ENCODE peak calls at places on chromosomes 6 and 20, in four cellular contexts. K, T, Z and S are unnamed samples.
A peak's percentile ranks its signal among the peaks of the same experiment; 100 is the strongest.

GRCh38 chr6:154590770-154591169 is 80.3 kb upstream of the CNKSR3 start:
- DNase-seq in T (no peak), K (no peak), Z (no peak), S (no peak)

GRCh38 chr20:46709459-46710148 is at the start of gene SLC2A10:
- DNase-seq in K (peak; percentile 61), Z (no peak), T (peak; percentile 42), S (no peak)

GRCh38 chr6:155889405-155889804 is 433.8 kb upstream of the NOX3 start:
- DNase-seq in T (no peak), Z (no peak), K (no peak), S (no peak)

GRCh38 chr6:89313006-89313405 is 2.1 kb downstream of the GABRR2 start:
- DNase-seq in K (peak; percentile 92), T (peak; percentile 92), Z (no peak), S (peak; percentile 59)

GRCh38 chr20:50153153-50153499 is 397 bp downstream of the PEDS1 start:
- DNase-seq in T (no peak), Z (no peak), K (no peak), S (no peak)

GRCh38 chr6:141829566-141829965 is 303.2 kb upstream of the GJE1 start:
- DNase-seq in K (no peak), Z (no peak), T (no peak), S (no peak)

GRCh38 chr6:53647437-53648094 is 18.0 kb downstream of the KLHL31 start:
- DNase-seq in Z (no peak), T (no peak), K (no peak), S (no peak)

GRCh38 chr6:128259735-128260685 is 260.4 kb downstream of the PTPRK start:
- DNase-seq in T (no peak), Z (no peak), K (no peak), S (no peak)

GRCh38 chr6:15897063-15897934 is 231.6 kb upstream of the MYLIP start:
- DNase-seq in T (peak; percentile 6), Z (no peak), K (peak; percentile 5), S (no peak)

GRCh38 chr20:38609828-38610227 is 8.2 kb downstream of the ARHGAP40 start:
- DNase-seq in T (no peak), K (no peak), Z (no peak), S (no peak)

GRCh38 chr20:33444797-33445560 is 1.4 kb upstream of the SNTA1 start:
- DNase-seq in T (no peak), Z (peak; percentile 38), K (no peak), S (no peak)

GRCh38 chr20:19964289-19965263 is 52.6 kb upstream of the NAA20 start:
- DNase-seq in T (peak; percentile 84), Z (no peak), K (peak; percentile 97), S (peak; percentile 94)

GRCh38 chr6:47168176-47168575 is 126.0 kb upstream of the ADGRF1 start:
- DNase-seq in T (peak; percentile 97), K (peak; percentile 98), Z (no peak), S (peak; percentile 89)

GRCh38 chr6:35055906-35056305 is 85.2 kb downstream of the TCP11 start:
- DNase-seq in K (no peak), Z (no peak), T (no peak), S (no peak)

GRCh38 chr20:20085071-20085470 is 32.7 kb downstream of the CFAP61 start:
- DNase-seq in T (no peak), K (no peak), Z (no peak), S (no peak)

GRCh38 chr6:56293756-56294155 is 46.4 kb upstream of the COL21A1 start:
- DNase-seq in Z (no peak), T (no peak), K (no peak), S (no peak)

GRCh38 chr6:167833396-167833763 is 6.7 kb downstream of the AFDN start:
- DNase-seq in K (no peak), T (no peak), Z (no peak), S (no peak)

GRCh38 chr6:137651591-137652335 is 157.6 kb upstream of the OLIG3 start:
- DNase-seq in T (no peak), Z (no peak), K (no peak), S (no peak)

GRCh38 chr6:147219463-147219862 is 15.2 kb downstream of the STXBP5 start:
- DNase-seq in K (no peak), Z (no peak), T (no peak), S (no peak)

GRCh38 chr6:163525926-163526325 is 111.4 kb downstream of the QKI start:
- DNase-seq in Z (no peak), K (peak; percentile 46), T (peak; percentile 58), S (no peak)

GRCh38 chr20:48617481-48617880 is 210.3 kb downstream of the PREX1 start:
- DNase-seq in T (no peak), Z (no peak), K (no peak), S (no peak)

GRCh38 chr6:122530440-122531046 is 58.9 kb upstream of the SERINC1 start:
- DNase-seq in Z (no peak), T (peak; percentile 34), K (peak; percentile 63), S (peak; percentile 29)

GRCh38 chr6:113442040-113442439 is 415.1 kb upstream of the MARCKS start:
- DNase-seq in K (no peak), T (no peak), Z (no peak), S (no peak)

GRCh38 chr6:87822011-87822410 is 120.0 kb upstream of the AKIRIN2 start:
- DNase-seq in K (peak; percentile 49), T (peak; percentile 12), Z (no peak), S (no peak)

GRCh38 chr6:122026572-122027369 is 372.7 kb upstream of the HSF2 start:
- DNase-seq in K (no peak), Z (no peak), T (no peak), S (no peak)

GRCh38 chr20:20573797-20574196 is 138.6 kb downstream of the RALGAPA2 start:
- DNase-seq in K (no peak), Z (no peak), T (no peak), S (no peak)

GRCh38 chr20:53786445-53787267 is 193.0 kb upstream of the ZNF217 start:
- DNase-seq in T (no peak), Z (no peak), K (no peak), S (no peak)

GRCh38 chr6:53044071-53044470 is 21.1 kb upstream of the FBXO9 start:
- DNase-seq in T (peak; percentile 71), Z (no peak), K (peak; percentile 72), S (no peak)

GRCh38 chr6:23446394-23447001 is 679.5 kb upstream of the NRSN1 start:
- DNase-seq in T (peak; percentile 52), K (peak; percentile 76), Z (no peak), S (peak; percentile 45)

GRCh38 chr6:25122001-25122400 is 157.2 kb upstream of the CARMIL1 start:
- DNase-seq in T (peak; percentile 23), Z (no peak), K (peak; percentile 6), S (no peak)

GRCh38 chr6:72956272-72956671 is 269.0 kb downstream of the KHDC1L start:
- DNase-seq in Z (no peak), K (no peak), T (no peak), S (no peak)

GRCh38 chr6:25695671-25696070 is 43.7 kb downstream of the SCGN start:
- DNase-seq in T (no peak), K (no peak), Z (no peak), S (no peak)

GRCh38 chr6:168469198-168469943 is 28.4 kb downstream of the SMOC2 start:
- DNase-seq in T (no peak), Z (no peak), K (no peak), S (no peak)

GRCh38 chr20:33273117-33273851 is 9.7 kb upstream of the BPIFB1 start:
- DNase-seq in K (no peak), T (no peak), Z (no peak), S (no peak)

GRCh38 chr6:26743157-26743821 is 83.7 kb upstream of the ZNF322 start:
- DNase-seq in Z (no peak), T (peak; percentile 77), K (peak; percentile 78), S (no peak)

GRCh38 chr6:89369009-89369408 is 16.5 kb upstream of the UBE2J1 start:
- DNase-seq in Z (no peak), T (peak; percentile 42), K (peak; percentile 46), S (peak; percentile 13)

GRCh38 chr6:169093770-169094553 is 159.7 kb downstream of the THBS2 start:
- DNase-seq in K (no peak), Z (no peak), T (no peak), S (no peak)

GRCh38 chr20:56361888-56362287 is 3.1 kb downstream of the FAM210B start:
- DNase-seq in Z (no peak), K (no peak), T (no peak), S (no peak)

GRCh38 chr20:56359212-56360132 is 698 bp downstream of the FAM210B start:
- DNase-seq in Z (peak; percentile 41), K (peak; percentile 73), T (peak; percentile 73), S (peak; percentile 26)

GRCh38 chr20:56360133-56360898 is 1.5 kb downstream of the FAM210B start:
- DNase-seq in Z (no peak), K (no peak), T (no peak), S (no peak)

GRCh38 chr20:56362833-56363413 is 4.1 kb downstream of the FAM210B start:
- DNase-seq in Z (no peak), T (no peak), K (peak; percentile 16), S (no peak)

GRCh38 chr20:56360899-56361199 is 2.1 kb downstream of the FAM210B start:
- DNase-seq in Z (no peak), K (no peak), T (no peak), S (no peak)
- H3K27ac ChIP-seq in Z (no peak overlapping the region), K (no peak overlapping the region), T (no peak overlapping the region), S (no peak overlapping the region)

DNA sequence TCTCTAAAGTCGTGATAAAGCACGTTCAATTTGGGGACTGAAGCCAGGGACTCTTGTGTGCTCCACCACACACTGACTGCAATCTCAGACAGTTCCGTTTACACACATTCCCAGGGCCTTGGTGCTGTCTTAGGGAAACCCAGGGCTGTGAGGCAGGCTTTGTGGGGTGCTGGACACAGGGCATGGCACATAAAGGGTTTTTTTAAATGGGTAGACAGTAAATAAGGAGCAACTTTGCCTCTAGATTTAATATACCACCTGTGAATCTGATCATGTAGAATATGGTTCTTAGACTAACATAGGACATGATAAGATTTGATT is 2.3 kb downstream of the ENTPD6 start:
- DNase-seq in T (no peak), K (no peak), Z (no peak), S (no peak)
- H3K27ac ChIP-seq in T (no peak overlapping the region), K (no peak overlapping the region), Z (peak overlapping the region; percentile 46), S (no peak overlapping the region)

GRCh38 chr20:62119591-62120364 is 2.5 kb upstream of the LSM14B start:
- DNase-seq in K (no peak), Z (no peak), T (no peak), S (no peak)
- H3K27ac ChIP-seq in K (no peak overlapping the region), Z (no peak overlapping the region), T (no peak overlapping the region), S (no peak overlapping the region)

DNA sequence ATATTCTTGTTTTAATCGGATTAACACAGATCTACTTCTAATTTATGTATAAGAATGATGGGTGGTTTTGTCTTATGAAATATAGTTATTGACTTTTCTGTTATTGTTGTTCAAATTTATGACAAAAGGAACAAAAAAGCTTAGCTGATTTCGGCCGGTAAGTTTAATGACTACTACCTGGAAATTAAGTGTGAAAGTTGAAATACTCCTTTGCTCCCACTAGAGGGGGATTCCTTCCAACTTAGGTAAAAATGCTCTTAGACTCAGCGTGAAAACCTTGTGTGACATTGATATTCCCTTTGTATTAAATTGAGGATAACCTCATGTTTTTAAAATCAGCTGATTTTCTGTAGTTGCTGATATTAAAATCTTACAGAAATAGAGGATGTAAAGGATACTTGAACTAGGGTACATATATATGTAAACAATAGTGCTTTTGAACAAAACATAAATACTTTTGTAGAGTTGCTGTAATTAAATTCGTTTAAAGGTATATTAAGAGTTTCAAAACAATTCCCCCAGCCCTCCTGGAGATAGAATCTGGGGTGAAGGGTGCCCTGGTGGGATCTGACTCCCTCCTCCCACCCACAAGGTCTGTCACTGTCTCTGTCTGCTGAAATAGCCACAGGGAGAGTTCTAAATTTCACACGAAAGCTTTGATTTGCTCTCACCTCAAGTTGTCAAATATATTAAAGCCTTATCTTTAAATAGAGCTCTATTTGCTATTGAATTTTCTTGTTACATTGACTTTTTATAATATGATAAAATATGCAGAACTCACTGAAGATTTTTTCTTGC is 257.5 kb downstream of the ARID1B start:
- DNase-seq in K (peak; percentile 72), T (peak; percentile 53), Z (no peak), S (no peak)
- H3K27ac ChIP-seq in K (no peak overlapping the region), T (no peak overlapping the region), Z (no peak overlapping the region), S (no peak overlapping the region)